ENCODE peak calls at places on chromosomes 13 and 19, in seven cellular contexts. B is left lung, A is tibial nerve, V is GM12865, U is uterus, O is psoas muscle, T is colonic mucosa. E is an unnamed sample.

GRCh38 chr13:25248071-25248470 is 39.2 kb downstream of the MTMR6 start:
- DNase-seq in T (no peak), A (no peak), B (no peak), U (no peak), O (no peak), V (peak; percentile 6), E (no peak)

GRCh38 chr13:40031031-40031430 is 375.6 kb downstream of the COG6 start:
- DNase-seq in O (no peak), U (no peak), B (no peak), V (no peak), A (no peak), T (no peak), E (no peak)

GRCh38 chr19:9850235-9850959 is 15.3 kb downstream of the PIN1 start:
- DNase-seq in T (no peak), U (no peak), V (no peak), O (no peak), B (no peak), A (no peak), E (no peak)

GRCh38 chr19:54803410-54803809 is at the start of gene KIR2DL4:
- DNase-seq in O (no peak), A (no peak), B (no peak), U (no peak), V (peak; percentile 14), T (no peak), E (peak; percentile 74)

GRCh38 chr19:34336781-34337271 is 28.2 kb upstream of the GPI start:
- DNase-seq in A (no peak), T (no peak), U (no peak), V (peak; percentile 64), O (no peak), B (no peak), E (no peak)

GRCh38 chr19:28878862-28879566 is 333.9 kb downstream of the UQCRFS1 start:
- DNase-seq in U (peak; percentile 51), V (peak; percentile 80), A (peak; percentile 33), B (peak; percentile 48), T (peak; percentile 63), O (peak; percentile 73), E (peak; percentile 88)

GRCh38 chr19:39170398-39171231 is 26.1 kb upstream of the NCCRP1 start:
- DNase-seq in B (no peak), O (no peak), U (no peak), V (no peak), T (no peak), A (no peak), E (no peak)

GRCh38 chr19:30085394-30085793 is 143.4 kb downstream of the URI1 start:
- DNase-seq in V (no peak), T (no peak), B (no peak), U (no peak), O (peak; percentile 15), A (no peak), E (no peak)

GRCh38 chr19:47598407-47599349 is 10.3 kb upstream of the BICRA start:
- DNase-seq in U (peak; percentile 75), B (peak; percentile 45), V (peak; percentile 12), A (no peak), O (peak; percentile 66), T (peak; percentile 53), E (no peak)

GRCh38 chr13:38180670-38181069 is 169.0 kb upstream of the UFM1 start:
- DNase-seq in T (no peak), U (no peak), V (no peak), A (no peak), B (no peak), O (no peak), E (no peak)

GRCh38 chr19:14561832-14562351 is 10.0 kb downstream of the NDUFB7 start:
- DNase-seq in T (no peak), V (peak; percentile 61), U (no peak), O (peak; percentile 92), B (no peak), A (no peak), E (no peak)

GRCh38 chr19:23273594-23274412 is 23.6 kb upstream of the ZNF724 start:
- DNase-seq in O (peak; percentile 93), B (peak; percentile 90), T (peak; percentile 96), U (peak; percentile 93), A (peak; percentile 88), V (peak; percentile 94), E (peak; percentile 94)

GRCh38 chr13:114100446-114101320 is 31.7 kb downstream of the RASA3 start:
- DNase-seq in B (peak; percentile 32), O (peak; percentile 63), V (peak; percentile 30), A (peak; percentile 19), T (no peak), U (peak; percentile 19), E (no peak)

GRCh38 chr13:44142911-44143665 is 230.5 kb upstream of the SERP2 start:
- DNase-seq in T (no peak), A (no peak), U (no peak), O (no peak), B (no peak), V (no peak), E (no peak)

GRCh38 chr19:32566246-32566830 is 14.7 kb upstream of the PDCD5 start:
- DNase-seq in U (no peak), T (no peak), B (no peak), A (no peak), V (no peak), O (no peak), E (peak; percentile 51)

GRCh38 chr13:28268800-28269223 is 130.5 kb downstream of the PAN3 start:
- DNase-seq in A (no peak), T (no peak), V (peak; percentile 90), U (no peak), O (no peak), B (no peak), E (no peak)

GRCh38 chr13:110358381-110358780 is 51.3 kb downstream of the COL4A2 start:
- DNase-seq in T (no peak), U (no peak), B (no peak), A (no peak), V (no peak), O (no peak), E (no peak)

GRCh38 chr13:80850771-80851170 is 509.8 kb upstream of the SPRY2 start:
- DNase-seq in U (no peak), O (no peak), B (no peak), V (no peak), A (no peak), T (no peak), E (no peak)

GRCh38 chr19:54096642-54097106 is 3.9 kb downstream of the OSCAR start:
- DNase-seq in B (peak; percentile 42), U (no peak), O (no peak), T (no peak), V (no peak), A (no peak), E (no peak)

GRCh38 chr19:16566161-16566560 is 6.1 kb downstream of the SLC35E1 start:
- DNase-seq in U (no peak), A (no peak), B (no peak), O (no peak), T (peak; percentile 42), V (no peak), E (no peak)

GRCh38 chr19:16931306-16931705 is 42.5 kb downstream of the F2RL3 start:
- DNase-seq in A (no peak), B (no peak), V (no peak), U (no peak), O (no peak), T (no peak), E (no peak)

GRCh38 chr19:7370546-7370945 is 21.8 kb downstream of the ARHGEF18 start:
- DNase-seq in B (no peak), O (no peak), U (no peak), V (no peak), A (no peak), T (no peak), E (no peak)

GRCh38 chr19:7371001-7371400 is 22.3 kb downstream of the ARHGEF18 start:
- DNase-seq in B (no peak), T (no peak), A (no peak), V (no peak), O (peak; percentile 7), U (no peak), E (no peak)

GRCh38 chr19:7368456-7368855 is 19.7 kb downstream of the ARHGEF18 start:
- DNase-seq in U (peak; percentile 92), T (peak; percentile 27), V (no peak), O (peak; percentile 7), A (no peak), B (no peak), E (no peak)

GRCh38 chr19:7363225-7363624 is 14.5 kb downstream of the ARHGEF18 start:
- DNase-seq in T (no peak), O (no peak), U (no peak), B (no peak), A (no peak), V (no peak), E (no peak)

GRCh38 chr19:7366701-7367420 is 18.1 kb downstream of the ARHGEF18 start:
- DNase-seq in U (no peak), T (peak; percentile 33), B (no peak), A (no peak), V (peak; percentile 79), O (no peak), E (no peak)
- TF ChIP-seq CTCF in U (no peak), T (peak; percentile 22), B (peak; percentile 19), A (no peak), V (peak; percentile 73), O (peak; percentile 9), E (peak; percentile 46)

DNA sequence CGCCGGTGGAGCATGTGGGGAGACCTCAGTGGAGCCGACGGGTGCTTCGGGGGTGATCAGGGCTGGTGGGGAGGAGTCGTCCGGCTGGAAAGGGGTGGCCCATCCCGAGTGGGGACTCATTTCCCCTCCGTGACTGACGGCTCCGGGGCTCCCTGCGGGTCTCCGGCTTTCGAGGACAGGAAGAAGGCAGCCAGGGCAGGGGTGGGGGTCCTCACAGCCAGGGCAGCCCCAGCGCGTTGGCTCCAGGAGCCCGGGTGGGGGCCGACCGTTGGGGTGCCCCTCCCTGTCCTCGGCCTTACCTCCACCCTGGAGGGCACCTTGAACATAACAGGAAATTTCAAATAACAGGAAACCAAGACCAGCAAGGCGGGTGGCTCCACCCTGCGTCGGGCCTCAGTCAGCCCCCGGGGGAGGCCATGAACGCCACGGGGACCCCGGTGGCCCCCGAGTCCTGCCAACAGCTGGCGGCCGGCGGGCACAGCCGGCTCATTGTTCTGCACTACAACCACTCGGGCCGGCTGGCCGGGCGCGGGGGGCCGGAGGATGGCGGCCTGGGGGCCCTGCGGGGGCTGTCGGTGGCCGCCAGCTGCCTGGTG is at the start of gene S1PR4:
- DNase-seq in A (no peak), T (no peak), O (peak; percentile 56), V (peak; percentile 90), U (no peak), B (no peak), E (peak; percentile 81)
- TF ChIP-seq CTCF in A (no peak), T (no peak), O (no peak), V (peak; percentile 27), U (no peak), B (no peak), E (no peak)

DNA sequence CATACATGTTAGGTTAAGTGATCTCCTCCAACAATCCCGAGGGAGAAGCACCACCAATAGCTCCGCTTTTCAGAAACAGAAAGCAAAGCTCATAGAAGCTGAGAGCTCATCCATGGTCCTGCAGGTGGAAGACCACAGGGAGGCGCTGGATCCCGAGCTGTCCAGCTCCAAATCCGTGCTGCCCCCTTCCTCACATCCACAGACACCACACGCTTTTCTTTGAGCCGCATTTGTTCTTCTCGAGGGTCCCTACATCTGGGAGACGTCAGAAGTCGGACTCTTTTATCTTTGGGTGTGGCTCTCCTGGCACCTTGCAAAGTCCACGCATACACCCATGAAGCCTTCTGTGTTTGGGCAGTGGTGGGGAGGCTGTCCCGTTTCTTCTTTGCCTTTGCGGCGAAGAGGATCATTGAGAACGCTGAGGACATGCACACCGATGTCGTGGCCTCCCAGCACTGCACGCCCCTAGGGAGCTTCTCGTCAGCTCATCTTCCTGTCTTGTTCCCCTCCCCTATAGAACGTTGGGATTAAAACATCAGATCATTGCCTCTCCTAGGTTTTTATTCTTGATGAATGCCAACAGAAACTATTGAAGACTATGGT is 184.8 kb downstream of the TEX29 start:
- DNase-seq in A (no peak), O (no peak), U (no peak), V (no peak), T (no peak), B (no peak), E (no peak)
- TF ChIP-seq CTCF in A (no peak), O (peak; percentile 11), U (no peak), V (no peak), T (no peak), B (no peak), E (peak; percentile 17)

GRCh38 chr19:45090034-45090433 is 2.9 kb upstream of the PPP1R37 start:
- DNase-seq in O (no peak), A (no peak), V (no peak), T (no peak), U (no peak), B (no peak), E (no peak)
- TF ChIP-seq CTCF in O (no peak), A (no peak), V (no peak), T (no peak), U (no peak), B (no peak), E (no peak)

E was measured in osteocyte.